ENCODE peak calls at places on chromosomes 3 and 15, in five cellular contexts. Z is B cell, P is uterus, S is WTC11, O is neural crest cell. L is an unnamed sample.

GRCh38 chr3:193016437-193016887 is 98.8 kb upstream of the MB21D2 start:
- DNase-seq in Z (no peak), P (peak; percentile 29), S (peak; percentile 18), O (no peak), L (no peak)

GRCh38 chr3:125039041-125039896 is 16.5 kb downstream of the HEG1 start:
- DNase-seq in Z (no peak), P (no peak), S (no peak), O (no peak), L (no peak)

GRCh38 chr3:6697285-6697684 is 163.6 kb upstream of the GRM7 start:
- DNase-seq in Z (no peak), P (no peak), S (no peak), O (no peak), L (no peak)

GRCh38 chr3:12515631-12516030 is 29.7 kb downstream of the MKRN2OS start:
- DNase-seq in Z (no peak), P (no peak), S (no peak), O (no peak), L (no peak)

GRCh38 chr15:41944313-41944940 is 27.9 kb downstream of the EHD4 start:
- DNase-seq in Z (no peak), P (peak; percentile 52), S (no peak), O (no peak), L (peak; percentile 53)

GRCh38 chr15:101275018-101275417 is 2.3 kb downstream of the SELENOS start:
- DNase-seq in Z (no peak), P (no peak), S (no peak), O (no peak), L (no peak)

GRCh38 chr3:67384790-67385397 is 269.5 kb downstream of the SUCLG2 start:
- DNase-seq in Z (no peak), P (no peak), S (peak; percentile 78), O (peak; percentile 47), L (no peak)

GRCh38 chr3:30704931-30705890 is 98.8 kb downstream of the TGFBR2 start:
- DNase-seq in Z (no peak), P (no peak), S (no peak), O (no peak), L (no peak)

GRCh38 chr3:127799476-127800222 is 22.7 kb downstream of the MGLL start:
- DNase-seq in Z (no peak), P (no peak), S (no peak), O (no peak), L (no peak)

GRCh38 chr3:186180891-186181471 is 72.1 kb upstream of the ETV5 start:
- DNase-seq in Z (no peak), P (no peak), S (no peak), O (no peak), L (no peak)

GRCh38 chr3:16171009-16171408 is 3.5 kb upstream of the GALNT15 start:
- DNase-seq in Z (no peak), P (no peak), S (no peak), O (no peak), L (no peak)

DNA sequence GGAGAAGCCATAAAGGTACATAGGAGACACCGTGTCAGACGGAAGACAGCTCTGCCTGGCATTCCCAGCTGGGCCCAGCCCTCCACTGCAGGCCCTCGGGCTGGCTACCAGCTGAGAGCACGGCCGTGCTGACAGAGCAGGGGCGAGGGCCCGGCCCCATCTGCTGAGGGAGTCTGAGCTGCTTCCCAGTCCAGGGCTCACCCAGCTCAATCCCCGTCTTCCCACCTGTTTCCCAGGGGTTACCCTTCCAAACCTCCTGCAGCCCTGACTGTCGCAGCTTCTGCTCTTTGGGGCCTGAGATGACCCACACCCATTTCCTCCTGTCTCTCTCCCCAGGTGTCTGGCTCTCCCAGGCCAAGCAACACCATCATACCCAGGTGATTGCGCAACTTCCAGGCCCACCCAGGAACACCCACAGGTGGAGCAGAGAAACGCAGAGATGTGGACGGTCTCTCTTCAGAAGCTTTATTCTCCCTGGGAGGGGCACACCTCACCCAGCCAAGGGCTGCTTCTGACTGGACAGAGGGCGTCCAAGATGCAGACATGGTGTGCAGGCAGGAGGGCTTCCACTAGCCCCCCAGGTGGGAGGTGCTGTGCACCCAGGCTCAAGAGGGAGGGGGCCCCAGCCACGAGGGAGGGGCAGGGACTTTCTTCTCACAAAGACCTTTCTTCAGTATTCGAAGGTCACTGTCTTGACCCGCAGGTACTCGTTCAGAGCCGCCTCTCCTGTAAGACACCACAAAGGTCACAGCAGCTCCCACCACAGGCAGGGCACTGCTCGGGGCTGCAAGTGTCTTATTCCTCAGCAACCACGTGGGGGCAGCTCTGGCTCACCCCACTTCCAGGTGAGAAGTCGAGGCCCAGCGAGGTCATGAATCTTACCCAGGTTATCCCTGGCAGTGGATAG is 19.4 kb upstream of the SLC41A3 start:
- DNase-seq in Z (no peak), P (no peak), S (peak; percentile 54), O (no peak), L (peak; percentile 21)
- TF ChIP-seq CTCF in Z (no peak), P (no peak), S (peak; percentile 17), O (peak; percentile 26), L (no peak)

DNA sequence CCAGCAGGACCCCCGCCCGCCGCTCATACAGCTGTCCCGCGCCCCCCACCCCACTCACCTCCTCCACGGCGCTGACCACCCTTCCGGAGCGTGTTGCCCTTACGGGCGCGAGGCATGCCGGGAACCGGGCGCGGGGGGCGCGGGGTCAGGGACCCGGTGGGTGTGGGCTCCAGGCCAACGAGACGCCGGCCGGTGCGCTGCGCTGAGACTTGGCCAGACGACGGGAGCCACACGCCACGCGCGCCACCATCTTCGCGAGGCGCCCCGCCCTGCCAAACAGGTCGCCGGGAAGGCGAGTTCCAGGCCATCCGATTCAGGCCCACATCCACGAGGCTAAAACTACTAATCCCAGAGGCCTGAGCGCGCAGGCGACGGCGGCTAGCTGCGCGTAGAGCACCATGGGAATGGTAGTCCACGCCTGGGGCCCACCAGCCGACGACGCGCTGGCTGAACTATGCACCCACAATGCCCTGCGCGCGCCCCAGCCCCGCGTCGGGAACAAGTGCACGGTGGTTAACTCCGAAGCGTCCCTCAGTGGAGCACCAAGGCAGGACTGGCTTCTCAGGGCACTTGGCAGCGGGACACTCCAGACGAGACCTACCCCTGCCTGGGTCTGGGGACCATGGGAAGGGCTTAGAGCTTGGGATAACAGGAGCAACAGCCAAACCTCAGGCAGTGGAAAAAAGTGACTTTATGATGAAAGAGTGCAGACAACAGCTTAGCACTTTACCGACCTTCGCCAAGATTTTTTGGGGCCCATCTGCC is at the start of gene IFRD2:
- DNase-seq in Z (peak; percentile 95), P (peak; percentile 96), S (peak; percentile 97), O (peak; percentile 90), L (peak; percentile 98)
- TF ChIP-seq CTCF in Z (no peak), P (no peak), S (no peak), O (no peak), L (no peak)

GRCh38 chr3:36763850-36764703 is at the start of gene DCLK3:
- DNase-seq in Z (no peak), P (no peak), S (peak; percentile 54), O (peak; percentile 16), L (no peak)
- TF ChIP-seq CTCF in Z (no peak), P (no peak), S (no peak), O (peak; percentile 45), L (no peak)

GRCh38 chr3:58377168-58377567 is 44.5 kb downstream of the PXK start:
- DNase-seq in Z (no peak), P (no peak), S (no peak), O (no peak), L (no peak)
- TF ChIP-seq CTCF in Z (no peak), P (no peak), S (no peak), O (no peak), L (no peak)